ENCODE peak calls at places on chromosomes 3 and 15, in four cellular contexts. One of them, this sample, is unnamed. For H3K4me1, the result is how much of the 10 kb centered on the place peaks cover.

GRCh38 chr3:155241559-155241958 is 51.9 kb downstream of the STRIT1 start:
- DNase-seq in tibial artery: no peak
- DNase-seq in neural progenitor cell: no peak
- DNase-seq in A549: no peak
- DNase-seq in this sample: no peak

GRCh38 chr3:171351676-171352075 is 108.5 kb downstream of the TNIK start:
- DNase-seq in tibial artery: no peak
- DNase-seq in neural progenitor cell: no peak
- DNase-seq in A549: no peak
- DNase-seq in this sample: no peak

GRCh38 chr3:12727481-12727880 is 31.6 kb downstream of the TMEM40 start:
- DNase-seq in A549: no peak
- DNase-seq in neural progenitor cell: no peak
- DNase-seq in tibial artery: no peak
- DNase-seq in this sample: no peak

GRCh38 chr3:1007890-1008289 is 84.9 kb upstream of the CNTN6 start:
- DNase-seq in tibial artery: no peak
- DNase-seq in neural progenitor cell: no peak
- DNase-seq in A549: no peak
- DNase-seq in this sample: no peak

GRCh38 chr3:115148142-115148790 is 1.2 kb upstream of the ZBTB20 start:
- DNase-seq in neural progenitor cell: no peak
- DNase-seq in A549: no peak
- DNase-seq in tibial artery: no peak
- DNase-seq in this sample: no peak

GRCh38 chr15:70209499-70209898 is 111.8 kb upstream of the TLE3 start:
- DNase-seq in tibial artery: no peak
- DNase-seq in A549: no peak
- DNase-seq in neural progenitor cell: no peak
- DNase-seq in this sample: peak

GRCh38 chr3:14154895-14155432 is 23.4 kb downstream of the XPC start:
- DNase-seq in tibial artery: no peak
- DNase-seq in A549: no peak
- DNase-seq in neural progenitor cell: no peak
- DNase-seq in this sample: peak

GRCh38 chr3:196414469-196414868 is 17.8 kb downstream of the UBXN7 start:
- DNase-seq in neural progenitor cell: no peak
- DNase-seq in A549: no peak
- DNase-seq in tibial artery: no peak
- DNase-seq in this sample: no peak

GRCh38 chr15:100879461-100880138 is at the start of gene ALDH1A3:
- DNase-seq in neural progenitor cell: peak
- DNase-seq in A549: peak
- DNase-seq in tibial artery: no peak
- DNase-seq in this sample: peak

GRCh38 chr3:160928183-160928718 is 172.2 kb downstream of the PPM1L start:
- DNase-seq in tibial artery: no peak
- DNase-seq in A549: no peak
- DNase-seq in neural progenitor cell: no peak
- DNase-seq in this sample: no peak

GRCh38 chr3:116246406-116246805 is 198.9 kb downstream of the LSAMP start:
- DNase-seq in tibial artery: no peak
- DNase-seq in A549: no peak
- DNase-seq in neural progenitor cell: no peak
- DNase-seq in this sample: no peak

GRCh38 chr15:63466378-63467192 is 37.8 kb upstream of the USP3 start:
- DNase-seq in neural progenitor cell: peak
- DNase-seq in A549: peak
- DNase-seq in tibial artery: no peak
- DNase-seq in this sample: no peak

GRCh38 chr3:129654126-129654525 is 47.6 kb upstream of the PLXND1 start:
- DNase-seq in tibial artery: no peak
- DNase-seq in neural progenitor cell: no peak
- DNase-seq in A549: no peak
- DNase-seq in this sample: no peak

GRCh38 chr15:96046620-96047240 is 283.8 kb upstream of the NR2F2 start:
- DNase-seq in A549: no peak
- DNase-seq in tibial artery: no peak
- DNase-seq in neural progenitor cell: no peak
- DNase-seq in this sample: no peak

GRCh38 chr15:23411841-23412240 is 35.2 kb downstream of the GOLGA6L2 start:
- DNase-seq in neural progenitor cell: no peak
- DNase-seq in tibial artery: peak
- DNase-seq in A549: no peak
- DNase-seq in this sample: no peak

GRCh38 chr15:70186152-70186551 is 88.4 kb upstream of the TLE3 start:
- DNase-seq in A549: no peak
- DNase-seq in neural progenitor cell: no peak
- DNase-seq in tibial artery: no peak
- DNase-seq in this sample: no peak

GRCh38 chr3:38653685-38654537 is 4.4 kb upstream of the SCN5A start:
- DNase-seq in neural progenitor cell: no peak
- DNase-seq in tibial artery: peak
- DNase-seq in A549: no peak
- DNase-seq in this sample: no peak

GRCh38 chr3:38657369-38657768 is 7.9 kb upstream of the SCN5A start:
- DNase-seq in neural progenitor cell: no peak
- DNase-seq in A549: no peak
- DNase-seq in tibial artery: no peak
- DNase-seq in this sample: no peak

GRCh38 chr3:38658886-38659285 is 9.4 kb upstream of the SCN5A start:
- DNase-seq in A549: no peak
- DNase-seq in neural progenitor cell: peak
- DNase-seq in tibial artery: no peak
- DNase-seq in this sample: no peak

GRCh38 chr3:38652934-38653333 is 3.4 kb upstream of the SCN5A start:
- DNase-seq in tibial artery: no peak
- DNase-seq in A549: no peak
- DNase-seq in neural progenitor cell: no peak
- DNase-seq in this sample: no peak

DNA sequence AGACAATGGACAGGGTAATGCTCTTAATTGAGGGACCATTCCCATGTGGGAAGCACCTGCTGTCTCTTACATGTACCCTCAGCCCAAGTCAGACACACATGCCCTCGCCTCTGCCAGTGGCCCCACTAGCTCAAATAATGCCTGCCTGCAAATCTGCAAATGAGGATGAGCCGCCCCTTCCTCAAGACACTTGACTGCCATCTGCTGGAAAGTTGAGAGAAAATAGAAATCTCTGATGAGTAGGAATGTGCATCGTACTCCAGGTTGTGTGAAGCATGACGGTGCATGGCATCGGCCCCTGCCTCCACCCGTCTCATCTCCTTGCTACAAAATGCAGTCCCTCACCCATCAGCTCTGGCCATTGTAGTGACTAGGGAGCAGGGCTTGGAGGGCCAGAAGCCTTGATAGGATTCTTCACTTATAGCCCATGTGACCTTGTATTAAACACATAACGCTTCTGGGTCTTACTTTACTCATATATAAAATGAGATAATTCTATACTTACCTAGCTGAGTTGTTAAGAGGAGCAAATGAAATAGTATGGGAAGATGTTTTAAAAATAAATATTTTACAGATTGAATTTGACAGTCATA is 6.3 kb upstream of the SCN5A start:
- DNase-seq in A549: no peak
- DNase-seq in tibial artery: no peak
- DNase-seq in neural progenitor cell: peak
- DNase-seq in this sample: no peak
- TF ChIP-seq CTCF in A549: peak
- TF ChIP-seq CTCF in tibial artery: no peak
- TF ChIP-seq CTCF in neural progenitor cell: peak
- TF ChIP-seq CTCF in this sample: peak

GRCh38 chr3:194884649-194885315 is 199.1 kb downstream of the FAM43A start:
- DNase-seq in neural progenitor cell: no peak
- DNase-seq in A549: no peak
- DNase-seq in tibial artery: no peak
- DNase-seq in this sample: peak
- H3K4me3 ChIP-seq in neural progenitor cell: no peak
- H3K4me3 ChIP-seq in A549: no peak
- H3K4me3 ChIP-seq in tibial artery: no peak
- H3K4me3 ChIP-seq in this sample: no peak

GRCh38 chr3:156816794-156817741 is 9.1 kb upstream of the LEKR1 start:
- DNase-seq in tibial artery: peak
- DNase-seq in neural progenitor cell: peak
- DNase-seq in A549: peak
- DNase-seq in this sample: peak
- H3K4me1 ChIP-seq in tibial artery: under half
- H3K4me1 ChIP-seq in neural progenitor cell: under half
- H3K4me1 ChIP-seq in A549: half or more
- H3K4me1 ChIP-seq in this sample: half or more

GRCh38 chr3:136546718-136547117 is 205.5 kb downstream of the STAG1 start:
- DNase-seq in tibial artery: no peak
- DNase-seq in neural progenitor cell: no peak
- DNase-seq in A549: no peak
- DNase-seq in this sample: no peak
- TF ChIP-seq CTCF in tibial artery: no peak
- TF ChIP-seq CTCF in neural progenitor cell: peak
- TF ChIP-seq CTCF in A549: no peak
- TF ChIP-seq CTCF in this sample: no peak

This sample was measured in suprapubic skin.